ENCODE peak calls at places on chromosomes 2 and 18, in four cellular contexts. F is hepatocyte, V is MM.1S, U is GM23338. R is an unnamed sample.
A peak's percentile ranks its signal among the peaks of the same experiment; 100 is the strongest.

GRCh38 chr2:215711484-215712034 is 275.7 kb upstream of the FN1 start:
- DNase-seq in F (peak; percentile 23), V (no peak), U (peak; percentile 19), R (no peak)

GRCh38 chr2:65357095-65357958 is 75.1 kb downstream of the SPRED2 start:
- DNase-seq in F (no peak), V (no peak), U (peak; percentile 23), R (peak; percentile 37)

GRCh38 chr2:69585855-69586560 is 57.5 kb downstream of the AAK1 start:
- DNase-seq in F (no peak), V (no peak), U (no peak), R (no peak)

GRCh38 chr2:42047488-42048317 is at the start of gene PKDCC:
- DNase-seq in F (peak; percentile 94), V (peak; percentile 82), U (peak; percentile 86), R (no peak)

GRCh38 chr2:193776988-193777387 is 1582.3 kb upstream of the TMEFF2 start:
- DNase-seq in F (no peak), V (no peak), U (no peak), R (peak; percentile 7)

GRCh38 chr2:168567840-168568239 is 111.8 kb downstream of the CERS6 start:
- DNase-seq in F (no peak), V (no peak), U (no peak), R (no peak)

GRCh38 chr2:227320305-227321094 is 4.6 kb upstream of the MFF start:
- DNase-seq in F (no peak), V (no peak), U (no peak), R (no peak)

GRCh38 chr2:31863867-31864266 is 146.9 kb downstream of the MEMO1 start:
- DNase-seq in F (no peak), V (no peak), U (no peak), R (no peak)

GRCh38 chr2:42835577-42836371 is 43.4 kb upstream of the HAAO start:
- DNase-seq in F (no peak), V (no peak), U (no peak), R (no peak)

GRCh38 chr2:101580528-101580927 is 105.6 kb upstream of the RFX8 start:
- DNase-seq in F (no peak), V (no peak), U (no peak), R (no peak)

GRCh38 chr18:50293039-50293438 is 5.5 kb upstream of the CXXC1 start:
- DNase-seq in F (no peak), V (no peak), U (no peak), R (no peak)

GRCh38 chr2:231111987-231112386 is 12.9 kb downstream of the HTR2B start:
- DNase-seq in F (no peak), V (no peak), U (no peak), R (no peak)

GRCh38 chr18:5979176-5979888 is 84.0 kb upstream of the TMEM200C start:
- DNase-seq in F (no peak), V (no peak), U (no peak), R (no peak)

GRCh38 chr2:28505361-28505760 is 9.5 kb downstream of the PLB1 start:
- DNase-seq in F (no peak), V (no peak), U (no peak), R (no peak)

GRCh38 chr2:232473467-232473890 is 14.2 kb downstream of the ECEL1 start:
- DNase-seq in F (no peak), V (no peak), U (no peak), R (no peak)

GRCh38 chr2:45458909-45459563 is 152.0 kb downstream of the SRBD1 start:
- DNase-seq in F (peak; percentile 53), V (no peak), U (peak; percentile 50), R (peak; percentile 36)

GRCh38 chr18:31218671-31219383 is 56.2 kb upstream of the DSC1 start:
- DNase-seq in F (no peak), V (no peak), U (no peak), R (no peak)

GRCh38 chr2:20509766-20510490 is 63.1 kb downstream of the RHOB start:
- DNase-seq in F (peak; percentile 82), V (peak; percentile 85), U (peak; percentile 64), R (no peak)

GRCh38 chr18:79070486-79070885 is 1.3 kb downstream of the ATP9B start:
- DNase-seq in F (no peak), V (no peak), U (no peak), R (no peak)

GRCh38 chr2:8796878-8797550 is 40.4 kb downstream of the KIDINS220 start:
- DNase-seq in F (no peak), V (peak; percentile 48), U (no peak), R (no peak)

GRCh38 chr2:58594762-58595161 is 353.6 kb upstream of the FANCL start:
- DNase-seq in F (no peak), V (no peak), U (no peak), R (no peak)
- TF ChIP-seq CTCF in F (no peak), V (no peak), U (no peak), R (no peak)

DNA sequence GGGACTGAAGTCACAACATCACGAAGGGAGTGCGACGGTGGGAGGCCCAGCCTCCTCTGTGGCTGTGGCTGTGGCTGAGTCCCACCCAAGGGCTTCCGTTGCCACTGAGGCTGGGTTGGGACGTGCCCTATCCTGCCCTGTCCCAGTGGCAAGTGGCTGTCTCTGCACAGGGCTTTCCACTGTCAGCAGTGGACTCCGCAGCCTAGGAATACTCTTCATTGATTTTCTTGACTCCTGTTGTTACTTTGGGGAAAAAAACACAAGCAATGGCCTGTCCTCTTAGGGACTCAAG is 122.7 kb downstream of the RAB3GAP1 start:
- DNase-seq in F (no peak), V (no peak), U (no peak), R (no peak)
- H3K9me2 ChIP-seq in F (no peaks in the 10 kb centered on the region), V (no peaks in the 10 kb centered on the region), U (no peaks in the 10 kb centered on the region), R (no peaks in the 10 kb centered on the region)

GRCh38 chr2:171709011-171709685 is 21.9 kb downstream of the DYNC1I2 start:
- DNase-seq in F (no peak), V (no peak), U (no peak), R (no peak)

GRCh38 chr2:171702781-171703556 is 15.7 kb downstream of the DYNC1I2 start:
- DNase-seq in F (no peak), V (no peak), U (no peak), R (no peak)

GRCh38 chr2:171706152-171706803 is 19.0 kb downstream of the DYNC1I2 start:
- DNase-seq in F (peak; percentile 9), V (peak; percentile 23), U (no peak), R (peak; percentile 37)

GRCh38 chr2:171707752-171708151 is 20.5 kb downstream of the DYNC1I2 start:
- DNase-seq in F (no peak), V (no peak), U (no peak), R (no peak)

GRCh38 chr2:171703574-171704347 is 16.5 kb downstream of the DYNC1I2 start:
- DNase-seq in F (peak; percentile 28), V (peak; percentile 44), U (peak; percentile 45), R (peak; percentile 56)
- TF ChIP-seq CTCF in F (peak; percentile 54), V (peak; percentile 55), U (peak; percentile 61), R (peak; percentile 81)

DNA sequence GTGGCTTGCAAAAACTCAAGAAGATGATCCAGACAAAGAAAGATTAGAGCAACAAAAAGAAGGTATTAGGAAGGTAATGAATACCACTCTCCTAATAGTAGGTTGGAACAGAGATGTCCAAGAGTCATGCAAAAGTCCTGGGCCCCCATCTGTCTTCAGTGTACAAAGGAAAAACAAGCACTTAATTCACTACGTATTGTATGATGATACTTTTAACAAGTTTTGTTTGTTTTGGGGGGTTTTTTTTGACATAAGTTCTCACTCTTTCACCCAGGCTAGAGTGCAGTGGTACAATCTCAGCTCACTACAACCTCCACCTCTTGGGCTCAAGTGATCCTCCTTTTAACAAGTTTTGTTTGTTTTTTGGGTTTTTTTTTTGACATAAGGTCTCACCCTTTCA is 80.6 kb upstream of the RTN4 start:
- DNase-seq in F (no peak), V (no peak), U (no peak), R (no peak)
- H3K9me2 ChIP-seq in F (no peaks in the 10 kb centered on the region), V (no peaks in the 10 kb centered on the region), U (no peaks in the 10 kb centered on the region), R (no peaks in the 10 kb centered on the region)

DNA sequence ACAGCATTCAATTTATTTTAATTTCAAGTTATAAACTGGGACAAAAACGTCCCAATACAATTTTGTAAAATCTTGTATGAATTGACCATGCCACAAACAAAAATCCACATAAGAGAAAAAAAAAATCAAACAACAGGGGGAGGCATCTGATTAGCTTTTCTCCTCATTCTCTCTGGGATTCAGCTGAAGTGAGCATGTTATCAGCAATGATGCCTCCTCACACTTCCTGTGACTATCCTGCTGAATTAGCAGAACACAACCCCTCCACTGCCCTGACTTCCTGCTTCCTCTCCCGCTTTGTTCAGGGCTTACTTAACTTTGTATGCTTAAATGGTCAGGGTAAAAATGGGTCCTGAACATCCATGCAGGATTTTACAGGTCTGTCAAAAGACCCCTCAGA is 132.2 kb upstream of the ITGB6 start:
- DNase-seq in F (no peak), V (peak; percentile 53), U (peak; percentile 50), R (peak; percentile 30)
- TF ChIP-seq CTCF in F (no peak), V (peak; percentile 25), U (peak; percentile 24), R (peak; percentile 30)